ENCODE peak calls at places on chromosomes 16 and 17, in six cellular contexts. One of them, this sample, is unnamed. For H3K4me1, the result is how much of the 10 kb centered on the place peaks cover.

GRCh38 chr17:67867591-67867990 is 42.3 kb downstream of the BPTF start:
- ATAC-seq in upper lobe of left lung: no peak
- ATAC-seq in HepG2: no peak
- ATAC-seq in HCT116: no peak
- ATAC-seq in GM12878: no peak
- ATAC-seq in K562: no peak
- ATAC-seq in this sample: no peak

GRCh38 chr17:76365256-76365903 is 11.7 kb upstream of the PRPSAP1 start:
- ATAC-seq in upper lobe of left lung: no peak
- ATAC-seq in HCT116: peak
- ATAC-seq in K562: peak
- ATAC-seq in GM12878: no peak
- ATAC-seq in HepG2: peak
- ATAC-seq in this sample: no peak

GRCh38 chr17:2202996-2203575 is 100.5 kb downstream of the SMG6 start:
- ATAC-seq in HepG2: no peak
- ATAC-seq in K562: no peak
- ATAC-seq in upper lobe of left lung: no peak
- ATAC-seq in HCT116: no peak
- ATAC-seq in GM12878: no peak
- ATAC-seq in this sample: no peak

GRCh38 chr16:80527297-80527696 is 13.5 kb upstream of the DYNLRB2 start:
- ATAC-seq in GM12878: peak
- ATAC-seq in upper lobe of left lung: peak
- ATAC-seq in K562: peak
- ATAC-seq in HepG2: peak
- ATAC-seq in HCT116: peak
- ATAC-seq in this sample: no peak

GRCh38 chr16:70746040-70746707 is 54.8 kb downstream of the VAC14 start:
- ATAC-seq in HCT116: peak
- ATAC-seq in HepG2: peak
- ATAC-seq in K562: peak
- ATAC-seq in upper lobe of left lung: peak
- ATAC-seq in GM12878: no peak
- ATAC-seq in this sample: peak

GRCh38 chr17:72699566-72699965 is 392.9 kb downstream of the SLC39A11 start:
- ATAC-seq in K562: no peak
- ATAC-seq in upper lobe of left lung: peak
- ATAC-seq in HCT116: peak
- ATAC-seq in HepG2: no peak
- ATAC-seq in GM12878: no peak
- ATAC-seq in this sample: no peak

GRCh38 chr17:82528484-82529265 is 9.1 kb downstream of the FOXK2 start:
- ATAC-seq in HepG2: peak
- ATAC-seq in K562: no peak
- ATAC-seq in upper lobe of left lung: peak
- ATAC-seq in GM12878: peak
- ATAC-seq in HCT116: peak
- ATAC-seq in this sample: peak

GRCh38 chr17:80446645-80447405 is 29.6 kb downstream of the NPTX1 start:
- ATAC-seq in K562: no peak
- ATAC-seq in HepG2: no peak
- ATAC-seq in upper lobe of left lung: no peak
- ATAC-seq in HCT116: no peak
- ATAC-seq in GM12878: no peak
- ATAC-seq in this sample: no peak

GRCh38 chr17:39617100-39617445 is 9.4 kb upstream of the NEUROD2 start:
- ATAC-seq in HepG2: no peak
- ATAC-seq in GM12878: no peak
- ATAC-seq in upper lobe of left lung: no peak
- ATAC-seq in K562: no peak
- ATAC-seq in HCT116: no peak
- ATAC-seq in this sample: no peak

GRCh38 chr16:22359679-22360078 is 14.7 kb downstream of the CDR2 start:
- ATAC-seq in upper lobe of left lung: no peak
- ATAC-seq in K562: no peak
- ATAC-seq in GM12878: no peak
- ATAC-seq in HepG2: no peak
- ATAC-seq in HCT116: no peak
- ATAC-seq in this sample: no peak

GRCh38 chr16:71843517-71844031 is 2.2 kb upstream of the ATXN1L start:
- ATAC-seq in upper lobe of left lung: no peak
- ATAC-seq in GM12878: peak
- ATAC-seq in HCT116: no peak
- ATAC-seq in K562: no peak
- ATAC-seq in HepG2: no peak
- ATAC-seq in this sample: no peak

GRCh38 chr17:3762922-3763776 is 37.8 kb downstream of the ITGAE start:
- ATAC-seq in GM12878: peak
- ATAC-seq in upper lobe of left lung: no peak
- ATAC-seq in HepG2: no peak
- ATAC-seq in HCT116: no peak
- ATAC-seq in K562: no peak
- ATAC-seq in this sample: no peak

GRCh38 chr17:59365383-59365981 is 34.0 kb downstream of the YPEL2 start:
- ATAC-seq in GM12878: peak
- ATAC-seq in HepG2: peak
- ATAC-seq in HCT116: no peak
- ATAC-seq in K562: peak
- ATAC-seq in upper lobe of left lung: no peak
- ATAC-seq in this sample: no peak

GRCh38 chr16:18801197-18801972 is at the start of gene ARL6IP1:
- ATAC-seq in K562: peak
- ATAC-seq in HepG2: peak
- ATAC-seq in upper lobe of left lung: peak
- ATAC-seq in HCT116: peak
- ATAC-seq in GM12878: peak
- ATAC-seq in this sample: peak

GRCh38 chr16:86783626-86784266 is 205.4 kb downstream of the FOXL1 start:
- ATAC-seq in upper lobe of left lung: no peak
- ATAC-seq in GM12878: no peak
- ATAC-seq in HepG2: no peak
- ATAC-seq in HCT116: no peak
- ATAC-seq in K562: no peak
- ATAC-seq in this sample: no peak

GRCh38 chr17:9195961-9196668 is 174.8 kb downstream of the NTN1 start:
- ATAC-seq in K562: no peak
- ATAC-seq in GM12878: no peak
- ATAC-seq in HepG2: peak
- ATAC-seq in HCT116: peak
- ATAC-seq in upper lobe of left lung: no peak
- ATAC-seq in this sample: no peak

GRCh38 chr16:86457621-86458456 is 52.5 kb upstream of the FOXF1 start:
- ATAC-seq in GM12878: no peak
- ATAC-seq in HCT116: no peak
- ATAC-seq in upper lobe of left lung: peak
- ATAC-seq in HepG2: no peak
- ATAC-seq in K562: no peak
- ATAC-seq in this sample: peak

GRCh38 chr17:7313028-7313889 is 1.9 kb downstream of the GPS2 start:
- ATAC-seq in upper lobe of left lung: no peak
- ATAC-seq in HepG2: peak
- ATAC-seq in HCT116: peak
- ATAC-seq in GM12878: peak
- ATAC-seq in K562: peak
- ATAC-seq in this sample: no peak

GRCh38 chr16:4307215-4308037 is 8.4 kb upstream of the GLIS2 start:
- ATAC-seq in HepG2: peak
- ATAC-seq in HCT116: peak
- ATAC-seq in upper lobe of left lung: peak
- ATAC-seq in GM12878: peak
- ATAC-seq in K562: peak
- ATAC-seq in this sample: peak
- H3K4me1 ChIP-seq in HepG2: under half
- H3K4me1 ChIP-seq in HCT116: under half
- H3K4me1 ChIP-seq in upper lobe of left lung: under half
- H3K4me1 ChIP-seq in GM12878: under half
- H3K4me1 ChIP-seq in K562: under half
- H3K4me1 ChIP-seq in this sample: under half

DNA sequence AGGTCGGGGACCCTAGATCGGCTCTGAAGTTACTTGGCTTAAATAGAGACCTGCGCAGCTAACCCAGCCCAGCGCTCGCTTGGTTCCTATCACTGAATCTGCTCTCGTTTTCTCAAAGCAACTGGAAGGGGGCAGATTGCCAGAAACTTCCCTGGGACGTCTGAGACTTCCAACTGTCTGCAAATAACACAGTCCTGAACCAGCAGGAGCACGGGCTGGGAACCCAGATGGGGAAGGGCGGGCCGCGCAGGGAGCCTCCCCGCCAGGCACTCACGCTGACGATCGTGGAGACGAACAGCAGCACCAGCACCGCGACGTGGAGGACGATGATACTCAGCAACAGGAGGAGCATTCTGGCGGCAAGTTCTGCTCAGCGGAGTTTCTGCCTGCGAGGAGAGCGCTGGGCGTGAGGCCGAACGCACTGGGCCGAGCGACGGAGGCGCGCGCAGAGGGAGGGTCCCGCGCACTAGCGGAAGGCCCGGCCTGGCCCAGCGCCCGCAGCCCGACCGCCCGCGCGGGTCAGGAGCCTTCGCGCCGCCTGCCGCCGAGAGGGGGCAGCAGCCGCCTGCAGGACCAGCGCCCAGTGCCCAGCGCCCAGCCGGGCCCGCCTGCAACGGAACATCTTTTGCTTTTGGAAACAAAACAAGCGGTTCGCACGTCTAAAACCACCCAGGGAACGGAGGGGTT is 4.6 kb downstream of the PMP22 start:
- ATAC-seq in K562: peak
- ATAC-seq in upper lobe of left lung: peak
- ATAC-seq in HCT116: peak
- ATAC-seq in GM12878: peak
- ATAC-seq in HepG2: peak
- ATAC-seq in this sample: peak
- TF ChIP-seq POLR2A in K562: peak
- TF ChIP-seq POLR2A in upper lobe of left lung: no peak
- TF ChIP-seq POLR2A in HCT116: peak
- TF ChIP-seq POLR2A in GM12878: no peak
- TF ChIP-seq POLR2A in HepG2: no peak
- TF ChIP-seq POLR2A in this sample: peak

GRCh38 chr16:66070140-66070887 is 296.2 kb upstream of the CDH5 start:
- ATAC-seq in HepG2: no peak
- ATAC-seq in K562: no peak
- ATAC-seq in GM12878: no peak
- ATAC-seq in upper lobe of left lung: peak
- ATAC-seq in HCT116: no peak
- ATAC-seq in this sample: peak
- TF ChIP-seq POLR2AphosphoS5 in HepG2: no peak
- TF ChIP-seq POLR2AphosphoS5 in K562: no peak
- TF ChIP-seq POLR2AphosphoS5 in GM12878: no peak
- TF ChIP-seq POLR2AphosphoS5 in upper lobe of left lung: peak
- TF ChIP-seq POLR2AphosphoS5 in HCT116: no peak
- TF ChIP-seq POLR2AphosphoS5 in this sample: peak

GRCh38 chr16:20611975-20612471 is 35.9 kb upstream of the ACSM2B start:
- ATAC-seq in upper lobe of left lung: peak
- ATAC-seq in HCT116: no peak
- ATAC-seq in HepG2: peak
- ATAC-seq in K562: peak
- ATAC-seq in GM12878: no peak
- ATAC-seq in this sample: peak
- H3K4me1 ChIP-seq in upper lobe of left lung: under half
- H3K4me1 ChIP-seq in HCT116: under half
- H3K4me1 ChIP-seq in HepG2: half or more
- H3K4me1 ChIP-seq in K562: under half
- H3K4me1 ChIP-seq in GM12878: under half
- H3K4me1 ChIP-seq in this sample: under half

GRCh38 chr17:41689497-41690299 is 1.0 kb downstream of the EIF1 start:
- ATAC-seq in HepG2: no peak
- ATAC-seq in GM12878: no peak
- ATAC-seq in HCT116: no peak
- ATAC-seq in upper lobe of left lung: no peak
- ATAC-seq in K562: no peak
- ATAC-seq in this sample: no peak
- TF ChIP-seq POLR2A in HepG2: no peak
- TF ChIP-seq POLR2A in GM12878: no peak
- TF ChIP-seq POLR2A in HCT116: no peak
- TF ChIP-seq POLR2A in upper lobe of left lung: no peak
- TF ChIP-seq POLR2A in K562: no peak
- TF ChIP-seq POLR2A in this sample: no peak

DNA sequence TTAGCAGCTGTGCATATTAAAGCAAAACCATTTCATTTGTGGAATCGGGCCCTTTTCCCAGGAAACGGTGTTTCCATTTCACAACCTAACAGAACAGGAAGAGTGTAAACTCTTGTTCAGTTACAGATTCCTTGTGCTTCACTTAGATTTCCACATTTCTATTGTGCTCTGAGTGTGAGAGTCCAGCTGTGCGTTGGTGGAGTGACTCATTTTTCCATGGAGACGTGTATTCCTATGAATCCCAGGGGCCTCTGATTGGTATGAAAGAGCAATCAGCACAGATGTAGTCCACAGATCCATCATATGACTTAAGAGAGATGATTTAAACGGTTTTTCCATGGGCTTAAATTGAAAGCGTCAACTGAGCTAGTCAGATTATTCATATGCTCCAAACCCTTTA is 13.3 kb upstream of the CAVIN1 start:
- ATAC-seq in HepG2: peak
- ATAC-seq in K562: no peak
- ATAC-seq in GM12878: no peak
- ATAC-seq in upper lobe of left lung: peak
- ATAC-seq in HCT116: no peak
- ATAC-seq in this sample: peak
- TF ChIP-seq POLR2AphosphoS5 in HepG2: no peak
- TF ChIP-seq POLR2AphosphoS5 in K562: no peak
- TF ChIP-seq POLR2AphosphoS5 in GM12878: no peak
- TF ChIP-seq POLR2AphosphoS5 in upper lobe of left lung: peak
- TF ChIP-seq POLR2AphosphoS5 in HCT116: no peak
- TF ChIP-seq POLR2AphosphoS5 in this sample: peak

GRCh38 chr17:77393274-77393600 is 252.5 kb downstream of the SEC14L1 start:
- ATAC-seq in K562: no peak
- ATAC-seq in HCT116: no peak
- ATAC-seq in HepG2: no peak
- ATAC-seq in upper lobe of left lung: no peak
- ATAC-seq in GM12878: no peak
- ATAC-seq in this sample: no peak
- H3K4me1 ChIP-seq in K562: under half
- H3K4me1 ChIP-seq in HCT116: under half
- H3K4me1 ChIP-seq in HepG2: half or more
- H3K4me1 ChIP-seq in upper lobe of left lung: half or more
- H3K4me1 ChIP-seq in GM12878: under half
- H3K4me1 ChIP-seq in this sample: half or more

This sample was measured in gastroesophageal sphincter.